ENCODE peak calls at places on chromosomes 2 and 18, in eight cellular contexts. V is mammary epithelial cell, P is sigmoid colon, M is tibial artery, Y is cardiac muscle cell, N is ovary, J is gastrocnemius medialis, D is GM23338. I is an unnamed sample. For H3K36me3, the result is how much of the 10 kb centered on the place peaks cover.

GRCh38 chr2:145984541-145984940 is 1464.6 kb upstream of the ZEB2 start:
- DNase-seq in V (peak), P (no peak), M (no peak), Y (peak), N (no peak), J (no peak), D (no peak), I (peak)

GRCh38 chr2:238302076-238302475 is 13.7 kb upstream of the PER2 start:
- DNase-seq in V (no peak), P (no peak), M (no peak), Y (no peak), N (no peak), J (no peak), D (no peak), I (no peak)

GRCh38 chr2:210309546-210310233 is 5.3 kb downstream of the MYL1 start:
- DNase-seq in V (no peak), P (no peak), M (no peak), Y (no peak), N (no peak), J (no peak), D (no peak), I (no peak)

GRCh38 chr2:71607490-71607889 is 154.1 kb downstream of the DYSF start:
- DNase-seq in V (no peak), P (peak), M (peak), Y (no peak), N (no peak), J (peak), D (no peak), I (no peak)

GRCh38 chr2:199838399-199838798 is 12.6 kb downstream of the FTCDNL1 start:
- DNase-seq in V (no peak), P (no peak), M (no peak), Y (no peak), N (no peak), J (no peak), D (no peak), I (no peak)

GRCh38 chr2:42959148-42959992 is 167.0 kb upstream of the HAAO start:
- DNase-seq in V (peak), P (peak), M (peak), Y (peak), N (peak), J (peak), D (no peak), I (no peak)

GRCh38 chr2:231191896-231192872 is 6.2 kb upstream of the ARMC9 start:
- DNase-seq in V (no peak), P (peak), M (peak), Y (peak), N (peak), J (no peak), D (peak), I (peak)

GRCh38 chr18:51051105-51051712 is 21.2 kb downstream of the SMAD4 start:
- DNase-seq in V (peak), P (no peak), M (no peak), Y (peak), N (no peak), J (no peak), D (peak), I (peak)

GRCh38 chr18:58386780-58387179 is 242.1 kb downstream of the ALPK2 start:
- DNase-seq in V (no peak), P (no peak), M (no peak), Y (no peak), N (no peak), J (no peak), D (no peak), I (no peak)

GRCh38 chr18:73646772-73647171 is 500.9 kb downstream of the FBXO15 start:
- DNase-seq in V (peak), P (no peak), M (no peak), Y (peak), N (no peak), J (no peak), D (no peak), I (peak)

GRCh38 chr2:46349115-46349547 is 51.9 kb downstream of the EPAS1 start:
- DNase-seq in V (no peak), P (no peak), M (no peak), Y (no peak), N (no peak), J (no peak), D (no peak), I (no peak)

GRCh38 chr2:46351388-46352141 is 54.4 kb downstream of the EPAS1 start:
- DNase-seq in V (no peak), P (no peak), M (no peak), Y (no peak), N (no peak), J (no peak), D (peak), I (no peak)

GRCh38 chr2:46347649-46348280 is 50.6 kb downstream of the EPAS1 start:
- DNase-seq in V (no peak), P (no peak), M (no peak), Y (no peak), N (no peak), J (no peak), D (no peak), I (no peak)

GRCh38 chr2:46352621-46353020 is 55.4 kb downstream of the EPAS1 start:
- DNase-seq in V (no peak), P (no peak), M (no peak), Y (no peak), N (no peak), J (no peak), D (peak), I (no peak)

DNA sequence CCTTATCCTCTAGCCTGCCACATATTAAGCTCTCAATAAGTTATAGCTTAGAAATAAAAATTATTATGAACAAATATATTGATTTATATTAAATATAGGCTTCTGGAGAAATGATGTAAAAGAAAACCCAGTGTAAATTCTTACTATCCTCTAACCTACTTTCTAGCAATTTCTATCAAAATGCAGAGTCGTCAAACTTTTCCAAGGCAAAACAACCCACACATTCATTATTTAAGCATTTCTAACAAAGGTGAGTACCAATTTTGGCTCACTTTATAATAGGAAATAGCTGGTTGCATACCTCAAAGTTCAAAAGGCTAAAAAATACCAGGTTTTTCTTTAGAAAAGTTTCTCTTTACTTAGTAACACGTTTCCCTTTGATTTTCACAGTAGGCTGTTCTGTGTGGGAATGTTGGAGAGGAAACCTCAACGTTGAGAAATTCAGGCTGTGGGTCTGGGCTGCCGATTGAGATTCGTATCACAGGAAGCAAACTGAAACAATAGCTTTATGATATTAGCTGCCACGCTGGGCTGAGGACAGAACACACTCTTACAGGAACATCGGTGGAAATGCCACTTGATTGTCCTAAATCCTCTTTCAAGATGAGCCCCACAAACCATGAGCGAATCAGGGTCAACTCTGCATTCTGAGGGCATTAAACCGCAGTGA is 53.0 kb downstream of the EPAS1 start:
- DNase-seq in V (no peak), P (no peak), M (no peak), Y (peak), N (no peak), J (no peak), D (no peak), I (no peak)
- H3K36me3 ChIP-seq in V (under half), P (under half), M (half or more), Y (under half), N (under half), J (under half), D (under half), I (under half)

GRCh38 chr2:81163583-81163982 is 859.0 kb upstream of the LRRTM1 start:
- DNase-seq in V (no peak), P (no peak), M (no peak), Y (no peak), N (no peak), J (no peak), D (no peak), I (no peak)
- H3K27ac ChIP-seq in V (no peak), P (no peak), M (no peak), Y (no peak), N (no peak), J (no peak), D (no peak), I (no peak)

GRCh38 chr2:64753384-64753783 is 99.7 kb upstream of the SERTAD2 start:
- DNase-seq in V (no peak), P (no peak), M (no peak), Y (no peak), N (no peak), J (no peak), D (no peak), I (no peak)

GRCh38 chr2:64750817-64751285 is 97.1 kb upstream of the SERTAD2 start:
- DNase-seq in V (peak), P (peak), M (peak), Y (peak), N (peak), J (peak), D (peak), I (peak)

GRCh38 chr2:64750001-64750816 is 96.5 kb upstream of the SERTAD2 start:
- DNase-seq in V (peak), P (peak), M (peak), Y (peak), N (peak), J (peak), D (peak), I (peak)

GRCh38 chr2:64749446-64749845 is 95.7 kb upstream of the SERTAD2 start:
- DNase-seq in V (no peak), P (no peak), M (no peak), Y (no peak), N (no peak), J (no peak), D (no peak), I (no peak)

GRCh38 chr2:64751286-64752260 is 97.9 kb upstream of the SERTAD2 start:
- DNase-seq in V (peak), P (peak), M (no peak), Y (peak), N (peak), J (no peak), D (peak), I (peak)
- TF ChIP-seq CTCF in V (no peak), P (peak), M (peak), Y (peak), N (peak), J (peak), D (no peak), I (peak)

GRCh38 chr2:27464443-27464842 is 22.3 kb downstream of the KRTCAP3 start:
- DNase-seq in V (no peak), P (no peak), M (no peak), Y (no peak), N (no peak), J (no peak), D (no peak), I (no peak)

GRCh38 chr2:27461118-27461517 is 18.9 kb downstream of the KRTCAP3 start:
- DNase-seq in V (no peak), P (no peak), M (no peak), Y (no peak), N (no peak), J (peak), D (no peak), I (no peak)
- H3K36me3 ChIP-seq in V (under half), P (half or more), M (half or more), Y (under half), N (under half), J (under half), D (under half), I (under half)

DNA sequence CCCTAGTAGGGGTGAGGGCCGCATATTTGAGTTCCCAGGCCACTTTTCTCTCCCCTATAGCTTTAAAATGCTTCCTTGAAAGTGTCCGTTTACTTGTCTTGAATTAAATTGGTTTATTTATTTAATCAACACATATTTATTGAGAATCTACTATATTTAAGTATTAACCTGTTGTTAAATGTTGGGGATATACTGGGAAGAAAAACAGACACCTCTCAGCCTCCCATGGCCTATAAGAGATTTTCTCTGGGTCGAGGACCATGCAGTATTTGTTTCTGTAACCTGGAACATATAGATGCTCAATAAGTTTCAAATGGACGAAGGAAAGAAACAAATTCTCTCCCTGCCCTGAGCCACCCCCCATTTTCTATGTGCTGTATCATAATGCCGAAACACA is 98.6 kb downstream of the INSIG2 start:
- DNase-seq in V (no peak), P (no peak), M (no peak), Y (no peak), N (no peak), J (no peak), D (no peak), I (no peak)
- H3K27ac ChIP-seq in V (no peak), P (peak), M (peak), Y (peak), N (peak), J (peak), D (peak), I (no peak)

GRCh38 chr2:46657042-46657504 is 177.7 kb downstream of the TMEM247 start:
- DNase-seq in V (peak), P (peak), M (peak), Y (peak), N (peak), J (peak), D (peak), I (no peak)
- TF ChIP-seq CTCF in V (peak), P (peak), M (peak), Y (no peak), N (peak), J (peak), D (peak), I (peak)

GRCh38 chr2:216477283-216478035 is 21.2 kb upstream of the RPL37A start:
- DNase-seq in V (no peak), P (no peak), M (no peak), Y (no peak), N (no peak), J (no peak), D (no peak), I (no peak)
- H3K36me3 ChIP-seq in V (under half), P (half or more), M (half or more), Y (under half), N (under half), J (under half), D (under half), I (under half)

GRCh38 chr2:25312958-25313710 is 28.6 kb downstream of the DNMT3A start:
- DNase-seq in V (no peak), P (no peak), M (no peak), Y (no peak), N (no peak), J (no peak), D (no peak), I (no peak)

GRCh38 chr2:25314514-25315315 is 27.0 kb downstream of the DNMT3A start:
- DNase-seq in V (no peak), P (peak), M (peak), Y (peak), N (peak), J (peak), D (peak), I (no peak)

GRCh38 chr2:25311866-25312575 is 29.7 kb downstream of the DNMT3A start:
- DNase-seq in V (no peak), P (no peak), M (no peak), Y (no peak), N (peak), J (peak), D (peak), I (no peak)

GRCh38 chr2:25315316-25315680 is 26.4 kb downstream of the DNMT3A start:
- DNase-seq in V (no peak), P (no peak), M (no peak), Y (no peak), N (no peak), J (no peak), D (no peak), I (no peak)

GRCh38 chr2:25313711-25314513 is 27.8 kb downstream of the DNMT3A start:
- DNase-seq in V (no peak), P (no peak), M (no peak), Y (no peak), N (no peak), J (no peak), D (no peak), I (no peak)
- H3K27ac ChIP-seq in V (no peak), P (peak), M (no peak), Y (peak), N (peak), J (peak), D (peak), I (no peak)